ENCODE peak calls at places on chromosomes 12 and 14, in four cellular contexts. B, H, L and T are unnamed samples.

GRCh38 chr12:130872179-130873096 is 572 bp downstream of the RAN start:
- DNase-seq in B (no peak), H (no peak), L (no peak), T (no peak)

GRCh38 chr12:75850751-75851462 is 180.7 kb downstream of the PHLDA1 start:
- DNase-seq in B (no peak), H (no peak), L (no peak), T (no peak)

GRCh38 chr12:107318804-107319535 is 225.6 kb upstream of the CRY1 start:
- DNase-seq in B (no peak), H (no peak), L (peak), T (no peak)

GRCh38 chr12:53645191-53645590 is 19.0 kb upstream of the ATF7 start:
- DNase-seq in B (no peak), H (no peak), L (no peak), T (no peak)

GRCh38 chr14:53458368-53458814 is 305.3 kb upstream of the DDHD1 start:
- DNase-seq in B (no peak), H (peak), L (no peak), T (no peak)

GRCh38 chr12:55713721-55714120 is 2.1 kb upstream of the BLOC1S1 start:
- DNase-seq in B (no peak), H (no peak), L (no peak), T (no peak)

GRCh38 chr12:1864456-1864855 is 44.1 kb downstream of the LRTM2 start:
- DNase-seq in B (no peak), H (no peak), L (no peak), T (no peak)

GRCh38 chr12:22238211-22238610 is 96.3 kb downstream of the ST8SIA1 start:
- DNase-seq in B (no peak), H (no peak), L (no peak), T (no peak)

GRCh38 chr14:100775351-100775830 is 48.7 kb downstream of the DLK1 start:
- DNase-seq in B (no peak), H (no peak), L (no peak), T (no peak)

GRCh38 chr12:96471368-96472040 is 17.9 kb upstream of the CFAP54 start:
- DNase-seq in B (no peak), H (no peak), L (no peak), T (no peak)

GRCh38 chr12:89140580-89141236 is 211.6 kb downstream of the DUSP6 start:
- DNase-seq in B (no peak), H (no peak), L (no peak), T (no peak)
- TF ChIP-seq SUZ12 in B (no peak), H (no peak), L (no peak), T (no peak)

DNA sequence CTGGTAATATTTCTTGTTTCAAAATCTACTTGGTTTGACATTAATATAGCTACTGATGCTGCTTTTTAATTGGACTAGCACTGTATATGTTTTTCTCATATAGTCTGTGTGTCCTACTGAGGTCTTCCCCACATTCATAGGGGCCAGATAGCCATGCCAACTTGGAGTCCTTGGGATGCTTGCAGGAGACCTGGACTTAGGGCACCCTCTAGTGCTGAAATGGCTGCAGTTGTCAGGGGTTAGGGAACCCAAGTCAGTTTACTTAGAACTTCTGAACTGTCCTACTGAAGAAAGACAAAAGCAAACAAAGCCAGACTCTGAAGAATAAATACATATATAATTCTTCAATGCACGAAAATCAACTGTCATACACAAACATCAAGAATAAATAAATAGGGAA is 279.9 kb upstream of the SYT1 start:
- DNase-seq in B (no peak), H (peak), L (peak), T (peak)
- TF ChIP-seq YY1 in B (no peak), H (no peak), L (no peak), T (no peak)

DNA sequence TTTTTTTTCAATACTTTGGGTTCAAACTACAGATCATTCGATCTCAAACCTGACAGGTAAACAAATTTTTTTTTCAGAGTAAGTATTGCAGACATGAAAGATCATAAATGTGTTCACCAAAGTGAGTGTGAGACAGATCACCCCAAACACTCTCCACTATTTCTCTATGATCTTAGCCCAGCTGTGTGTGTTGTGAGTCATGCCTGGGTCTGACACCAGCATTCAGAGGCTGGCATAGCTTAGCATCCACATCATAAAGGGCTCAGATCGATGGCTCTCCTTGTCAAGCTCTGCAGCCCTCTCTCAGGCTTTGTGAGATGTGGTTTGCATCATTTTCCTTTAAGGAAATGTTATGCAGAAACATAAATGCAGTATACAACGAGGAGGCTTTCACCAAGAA is 164.9 kb downstream of the ETV6 start:
- DNase-seq in B (no peak), H (peak), L (no peak), T (no peak)
- H3K9ac ChIP-seq in B (no peak), H (no peak), L (no peak), T (no peak)

DNA sequence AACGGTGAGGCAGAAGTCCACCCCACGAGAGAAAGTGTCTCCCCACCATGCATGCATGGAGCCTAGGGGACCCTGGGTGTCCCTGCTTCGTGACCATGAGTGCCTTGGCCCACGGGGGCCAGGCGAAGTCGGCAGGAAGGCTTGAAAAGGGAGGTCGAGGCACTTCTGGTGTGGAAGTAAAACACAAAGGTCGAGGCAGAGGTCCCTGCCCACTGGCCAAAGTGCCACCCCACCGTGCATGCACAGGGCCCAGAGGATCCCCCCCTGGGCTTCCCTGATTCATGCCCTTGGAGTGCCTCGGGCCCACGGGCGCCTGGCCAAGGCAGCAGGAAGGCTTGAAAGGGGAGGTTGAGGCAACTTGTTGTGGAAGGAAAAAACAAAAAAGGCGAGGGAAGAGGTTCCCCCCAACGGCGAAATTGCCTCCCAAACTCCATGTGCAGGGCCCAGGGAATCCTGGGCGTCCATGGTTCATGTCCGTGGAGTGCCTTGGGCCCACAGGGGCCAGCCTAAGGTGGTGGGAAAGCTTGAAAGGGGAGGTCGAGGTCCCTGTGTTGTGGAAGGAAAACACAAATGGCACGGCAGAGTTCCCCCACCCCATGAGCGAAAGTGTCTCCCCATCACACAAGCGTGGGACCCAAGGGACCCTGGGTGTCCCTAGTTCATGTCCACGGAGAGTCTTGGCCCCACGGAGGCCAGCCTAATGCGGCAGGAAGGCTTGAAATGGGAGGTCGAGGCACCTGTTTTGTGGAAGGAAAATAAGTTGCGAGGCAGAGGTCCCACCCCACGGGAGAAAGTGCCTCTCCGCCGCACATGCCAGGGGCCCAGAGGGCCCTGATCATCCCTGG is 372.1 kb downstream of the ALG10 start:
- DNase-seq in B (no peak), H (no peak), L (peak), T (no peak)
- TF ChIP-seq SUZ12 in B (no peak), H (no peak), L (no peak), T (no peak)

GRCh38 chr12:6824962-6825381 is 3.2 kb upstream of the P3H3 start:
- DNase-seq in B (no peak), H (no peak), L (peak), T (no peak)

GRCh38 chr12:6824085-6824800 is 2.6 kb downstream of the GPR162 start:
- DNase-seq in B (no peak), H (no peak), L (no peak), T (no peak)

GRCh38 chr12:6822461-6823135 is 977 bp downstream of the GPR162 start:
- DNase-seq in B (no peak), H (no peak), L (no peak), T (no peak)

GRCh38 chr12:6821674-6822433 is at the start of gene GPR162:
- DNase-seq in B (no peak), H (no peak), L (peak), T (peak)

GRCh38 chr12:6823161-6824084 is 1.8 kb downstream of the GPR162 start:
- DNase-seq in B (no peak), H (no peak), L (no peak), T (no peak)
- TF ChIP-seq YY1 in B (no peak), H (no peak), L (no peak), T (no peak)

DNA sequence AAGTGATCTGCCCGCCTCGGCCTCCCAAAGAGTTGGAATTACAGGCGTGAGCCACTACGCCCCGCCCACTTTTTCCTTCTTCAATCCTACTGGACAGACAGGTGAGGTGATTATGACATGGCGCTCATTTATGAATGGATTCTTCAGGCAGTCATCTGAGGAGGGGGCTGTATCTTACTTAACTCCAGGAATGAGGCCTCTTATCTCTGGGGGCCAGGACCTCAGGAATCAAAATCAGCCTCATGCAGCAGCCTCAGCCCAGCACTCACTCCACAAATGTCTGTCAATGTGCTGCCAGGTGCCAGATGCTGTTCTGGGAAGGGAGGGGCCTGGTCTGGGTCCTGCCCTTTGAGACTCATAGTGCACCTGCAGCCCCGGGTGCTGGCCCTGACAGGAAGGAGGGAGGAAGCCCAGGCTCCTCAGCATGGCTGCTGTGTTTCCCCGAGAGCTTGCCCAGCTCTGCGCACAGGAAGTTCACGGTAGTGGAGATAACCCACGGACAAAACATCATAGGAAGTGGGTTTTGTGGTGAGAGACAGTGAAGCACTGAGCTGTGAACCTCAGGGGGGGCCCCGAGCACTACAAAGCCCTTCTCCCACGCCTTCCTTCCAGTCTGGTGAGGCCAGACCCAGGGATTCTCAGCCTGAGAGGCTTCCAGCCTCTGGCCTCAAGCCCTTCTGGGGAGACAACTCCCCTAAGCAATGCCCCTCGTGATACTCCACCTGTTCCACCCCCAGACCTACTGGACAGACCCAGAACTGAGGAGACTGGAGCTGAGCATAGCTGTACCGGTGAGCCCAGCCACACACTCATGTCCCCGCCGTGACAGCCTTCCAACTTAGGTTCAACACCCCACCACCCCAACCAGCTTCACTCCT is 22.3 kb downstream of the GALNT6 start:
- DNase-seq in B (peak), H (no peak), L (no peak), T (no peak)
- H3K9ac ChIP-seq in B (peak), H (no peak), L (no peak), T (no peak)